ENCODE peak calls at places on chromosome 11, in four cellular contexts. G is stimulated activated CD4-positive, alpha-beta T cell treated with anti-CD3 and anti-CD28 coated beads, Interleukin-2, amount 100 ng/mL, for 4 hours; C is neural crest cell; D is mammary epithelial cell. J is an unnamed sample.
A peak's percentile ranks its signal among the peaks of the same experiment; 100 is the strongest.

GRCh38 chr11:86688398-86689179 is 16.2 kb upstream of the ME3 start:
- DNase-seq in G (no peak), C (no peak), D (no peak), J (peak; percentile 90)

GRCh38 chr11:19919050-19919561 is 206.5 kb downstream of the NAV2 start:
- DNase-seq in G (no peak), C (no peak), D (peak; percentile 96), J (peak; percentile 86)

GRCh38 chr11:67271548-67272284 is 5.4 kb downstream of the GRK2 start:
- DNase-seq in G (no peak), C (no peak), D (no peak), J (no peak)

GRCh38 chr11:2763939-2764338 is 64.1 kb upstream of the KCNQ1OT1 start:
- DNase-seq in G (no peak), C (no peak), D (no peak), J (no peak)

GRCh38 chr11:125464266-125464662 is 31.8 kb downstream of the FEZ1 start:
- DNase-seq in G (no peak), C (no peak), D (peak; percentile 27), J (peak; percentile 72)

GRCh38 chr11:70668204-70669202 is 270.2 kb downstream of the CTTN start:
- DNase-seq in G (no peak), C (no peak), D (no peak), J (no peak)

GRCh38 chr11:9626778-9627394 is 37.0 kb upstream of the SWAP70 start:
- DNase-seq in G (no peak), C (peak; percentile 24), D (no peak), J (no peak)

GRCh38 chr11:1206391-1207271 is 16.2 kb upstream of the MUC5B start:
- DNase-seq in G (no peak), C (no peak), D (no peak), J (no peak)

GRCh38 chr11:88087281-88087680 is 88.0 kb downstream of the RAB38 start:
- DNase-seq in G (no peak), C (no peak), D (no peak), J (no peak)

GRCh38 chr11:78657968-78658839 is 83.5 kb upstream of the NARS2 start:
- DNase-seq in G (no peak), C (no peak), D (no peak), J (no peak)

GRCh38 chr11:68989936-68990606 is 9.3 kb upstream of the MRGPRD start:
- DNase-seq in G (no peak), C (no peak), D (no peak), J (no peak)

GRCh38 chr11:33045551-33046255 is 6.3 kb downstream of the TCP11L1 start:
- DNase-seq in G (no peak), C (no peak), D (peak; percentile 81), J (peak; percentile 84)

GRCh38 chr11:123561046-123561781 is 93.2 kb downstream of the SCN3B start:
- DNase-seq in G (no peak), C (no peak), D (no peak), J (peak; percentile 21)

GRCh38 chr11:80320765-80321164 is 879.9 kb upstream of the TENM4 start:
- DNase-seq in G (no peak), C (no peak), D (no peak), J (peak; percentile 13)

GRCh38 chr11:45538939-45539338 is 126.5 kb downstream of the CHST1 start:
- DNase-seq in G (no peak), C (no peak), D (no peak), J (no peak)

GRCh38 chr11:78213526-78214330 is 25.0 kb downstream of the USP35 start:
- DNase-seq in G (no peak), C (no peak), D (no peak), J (no peak)

GRCh38 chr11:121482231-121483129 is 29.7 kb upstream of the SORL1-AS1 start:
- DNase-seq in G (peak; percentile 48), C (no peak), D (no peak), J (peak; percentile 28)

GRCh38 chr11:88282789-88283188 is 54.7 kb downstream of the CTSC start:
- DNase-seq in G (no peak), C (no peak), D (no peak), J (no peak)

GRCh38 chr11:112903310-112903709 is 57.9 kb upstream of the NCAM1 start:
- DNase-seq in G (no peak), C (peak; percentile 8), D (no peak), J (no peak)

GRCh38 chr11:76791861-76792260 is 8.7 kb downstream of the TSKU start:
- DNase-seq in G (no peak), C (no peak), D (peak; percentile 75), J (peak; percentile 76)

GRCh38 chr11:24781288-24781687 is 284.4 kb downstream of the LUZP2 start:
- DNase-seq in G (no peak), C (no peak), D (no peak), J (peak; percentile 4)

GRCh38 chr11:76279651-76280050 is 73.3 kb upstream of the WNT11 start:
- DNase-seq in G (no peak), C (no peak), D (no peak), J (no peak)

GRCh38 chr11:10407749-10408472 is 47.2 kb upstream of the AMPD3 start:
- DNase-seq in G (no peak), C (no peak), D (no peak), J (peak; percentile 35)

GRCh38 chr11:18115360-18116127 is 9.7 kb upstream of the SAAL1 start:
- DNase-seq in G (peak; percentile 37), C (peak; percentile 64), D (peak; percentile 61), J (peak; percentile 72)

GRCh38 chr11:47494996-47495855 is 46.3 kb upstream of the RAPSN start:
- DNase-seq in G (no peak), C (no peak), D (no peak), J (no peak)

GRCh38 chr11:128171496-128171895 is 415.9 kb downstream of the ETS1 start:
- DNase-seq in G (no peak), C (no peak), D (peak; percentile 71), J (peak; percentile 83)

GRCh38 chr11:76810151-76810853 is 27.1 kb downstream of the TSKU start:
- DNase-seq in G (no peak), C (peak; percentile 30), D (peak; percentile 56), J (peak; percentile 47)

GRCh38 chr11:121582296-121582695 is 129.5 kb upstream of the SORL1-AS1 start:
- DNase-seq in G (no peak), C (no peak), D (no peak), J (no peak)

GRCh38 chr11:96397863-96398262 is 8.1 kb downstream of the JRKL start:
- DNase-seq in G (no peak), C (no peak), D (no peak), J (no peak)

GRCh38 chr11:113274708-113275582 is 39.4 kb upstream of the TTC12 start:
- DNase-seq in G (no peak), C (no peak), D (peak; percentile 34), J (peak; percentile 20)

GRCh38 chr11:91373497-91373896 is 851.1 kb upstream of the FAT3 start:
- DNase-seq in G (no peak), C (no peak), D (no peak), J (no peak)

GRCh38 chr11:46247664-46248063 is 29.8 kb upstream of the CREB3L1 start:
- DNase-seq in G (no peak), C (no peak), D (peak; percentile 66), J (peak; percentile 83)

GRCh38 chr11:8220261-8221024 is 43.2 kb downstream of the LMO1 start:
- DNase-seq in G (no peak), C (no peak), D (no peak), J (no peak)

GRCh38 chr11:13349046-13349445 is 71.5 kb downstream of the BMAL1 start:
- DNase-seq in G (no peak), C (no peak), D (no peak), J (no peak)

GRCh38 chr11:395866-396265 is 1.9 kb downstream of the PKP3 start:
- DNase-seq in G (no peak), C (no peak), D (peak; percentile 41), J (peak; percentile 45)

GRCh38 chr11:119666463-119667131 is 62.4 kb downstream of the NECTIN1 start:
- DNase-seq in G (peak; percentile 23), C (peak; percentile 82), D (peak; percentile 58), J (peak; percentile 71)

GRCh38 chr11:11268119-11268518 is 84.9 kb downstream of the CSNK2A3 start:
- DNase-seq in G (no peak), C (no peak), D (no peak), J (no peak)

GRCh38 chr11:43825217-43825816 is 55.3 kb upstream of the ALKBH3 start:
- DNase-seq in G (peak; percentile 5), C (no peak), D (peak; percentile 20), J (peak; percentile 57)

J was measured in epithelial cell of esophagus.